ENCODE peak calls at places on chromosomes 5 and 9, in four cellular contexts. E is coronary artery, D is lung, B is neural progenitor cell. S is an unnamed sample.
A peak's percentile ranks its signal among the peaks of the same experiment; 100 is the strongest.

GRCh38 chr5:90472783-90473182 is 1.8 kb downstream of the MBLAC2 start:
- DNase-seq in E (no peak), D (no peak), B (no peak), S (no peak)

GRCh38 chr5:80761176-80761575 is 106.4 kb upstream of the DHFR start:
- DNase-seq in E (no peak), D (no peak), B (peak; percentile 4), S (no peak)

GRCh38 chr5:150904479-150905311 is at the start of gene ZNF300:
- DNase-seq in E (peak; percentile 86), D (peak; percentile 79), B (peak; percentile 91), S (peak; percentile 85)

GRCh38 chr5:149732500-149733128 is 2.5 kb downstream of the PPARGC1B start:
- DNase-seq in E (no peak), D (no peak), B (peak; percentile 58), S (no peak)

GRCh38 chr5:174453690-174454089 is 270.7 kb upstream of the MSX2 start:
- DNase-seq in E (no peak), D (no peak), B (no peak), S (no peak)

GRCh38 chr5:168771698-168772097 is 192.5 kb upstream of the PANK3 start:
- DNase-seq in E (no peak), D (no peak), B (no peak), S (no peak)

GRCh38 chr9:113523421-113524141 is 60.1 kb downstream of the RGS3 start:
- DNase-seq in E (no peak), D (peak; percentile 60), B (no peak), S (peak; percentile 31)

GRCh38 chr9:20630241-20630943 is 8.1 kb upstream of the MLLT3 start:
- DNase-seq in E (no peak), D (no peak), B (no peak), S (no peak)

GRCh38 chr9:2720179-2720654 is 2.9 kb downstream of the KCNV2 start:
- DNase-seq in E (no peak), D (no peak), B (no peak), S (no peak)

GRCh38 chr9:132044176-132044880 is 35.3 kb downstream of the MED27 start:
- DNase-seq in E (no peak), D (no peak), B (no peak), S (no peak)

GRCh38 chr5:55621218-55621617 is 86.5 kb upstream of the PLPP1 start:
- DNase-seq in E (no peak), D (no peak), B (no peak), S (no peak)

GRCh38 chr5:170056561-170057267 is 49.0 kb upstream of the FOXI1 start:
- DNase-seq in E (no peak), D (no peak), B (no peak), S (no peak)

GRCh38 chr5:16791036-16791705 is 144.9 kb downstream of the MYO10 start:
- DNase-seq in E (no peak), D (no peak), B (peak; percentile 59), S (no peak)

GRCh38 chr9:91207481-91207888 is 154.2 kb downstream of the AUH start:
- DNase-seq in E (no peak), D (no peak), B (no peak), S (peak; percentile 69)

GRCh38 chr5:122366501-122366900 is 54.5 kb downstream of the SNCAIP start:
- DNase-seq in E (no peak), D (no peak), B (no peak), S (no peak)

GRCh38 chr5:103667068-103667467 is 104.5 kb upstream of the NUDT12 start:
- DNase-seq in E (no peak), D (no peak), B (no peak), S (peak; percentile 24)

GRCh38 chr5:142117579-142118420 is 9.2 kb downstream of the NDFIP1 start:
- DNase-seq in E (no peak), D (no peak), B (no peak), S (no peak)

GRCh38 chr5:138018844-138019243 is 14.0 kb downstream of the FAM13B start:
- DNase-seq in E (no peak), D (no peak), B (no peak), S (no peak)

GRCh38 chr5:170633235-170634041 is 129.6 kb downstream of the KCNIP1 start:
- DNase-seq in E (peak; percentile 81), D (peak; percentile 59), B (peak; percentile 75), S (peak; percentile 51)

GRCh38 chr5:56819027-56819881 is 3.9 kb downstream of the MAP3K1 start:
- DNase-seq in E (no peak), D (no peak), B (no peak), S (no peak)

GRCh38 chr5:143542798-143543144 is 139.3 kb upstream of the NR3C1 start:
- DNase-seq in E (no peak), D (no peak), B (no peak), S (no peak)

GRCh38 chr9:17531642-17532254 is 47.1 kb upstream of the SH3GL2 start:
- DNase-seq in E (no peak), D (no peak), B (peak; percentile 65), S (peak; percentile 13)

GRCh38 chr9:101706261-101706798 is 32.1 kb downstream of the GRIN3A start:
- DNase-seq in E (no peak), D (no peak), B (no peak), S (no peak)

GRCh38 chr5:178288373-178289368 is 56.1 kb upstream of the PHYKPL start:
- DNase-seq in E (no peak), D (no peak), B (peak; percentile 54), S (no peak)

GRCh38 chr5:126868961-126869451 is 92.1 kb downstream of the LMNB1 start:
- DNase-seq in E (no peak), D (no peak), B (peak; percentile 78), S (no peak)

GRCh38 chr5:34008721-34009120 is 871 bp upstream of the AMACR start:
- DNase-seq in E (no peak), D (no peak), B (no peak), S (no peak)

DNA sequence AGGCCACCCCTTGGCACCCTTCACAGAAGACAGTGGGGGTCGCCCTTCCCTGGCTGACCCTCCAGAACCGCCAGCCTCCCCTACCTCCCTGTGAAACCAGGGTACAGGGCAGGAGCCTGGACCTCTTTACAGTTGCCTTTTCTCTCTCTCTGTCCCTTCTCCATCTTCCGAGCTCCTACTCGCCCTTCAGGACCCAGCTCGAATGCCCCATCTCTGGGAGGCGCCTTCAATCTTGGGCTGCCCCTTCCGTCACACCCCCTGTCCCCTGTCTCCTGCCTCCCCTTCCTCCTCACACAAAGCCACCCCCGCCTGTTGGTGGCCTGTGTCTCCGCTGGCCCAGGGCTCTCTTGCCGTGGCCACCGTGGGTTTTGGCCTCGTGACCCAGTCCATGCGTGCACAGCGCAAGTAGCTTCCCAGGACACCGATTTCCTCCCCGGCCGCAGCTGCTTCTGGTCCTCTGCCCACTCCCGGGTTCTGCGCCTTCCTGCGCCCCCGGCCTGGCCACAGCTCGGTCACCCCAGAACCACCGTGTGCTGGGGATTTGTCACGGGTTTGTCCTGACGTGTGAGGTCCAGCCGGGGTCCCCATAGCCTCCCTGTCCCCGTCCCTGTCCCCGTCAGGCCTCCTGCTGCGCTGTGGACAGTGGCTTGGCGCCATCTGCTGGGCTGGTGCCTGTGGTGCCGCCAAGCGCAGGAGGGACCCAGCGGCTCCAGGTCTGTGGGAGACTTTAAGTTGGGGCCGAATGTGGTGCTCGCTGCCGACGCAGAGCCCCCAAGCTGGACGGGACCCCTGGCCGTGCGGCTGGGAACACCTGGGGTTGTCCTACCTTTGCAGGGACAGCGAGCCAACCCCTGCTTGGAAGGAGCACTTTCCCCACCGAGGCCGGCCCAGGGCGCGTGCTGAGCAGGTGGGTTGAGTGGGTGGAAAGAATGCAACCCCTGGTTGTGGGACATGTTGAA is 4.0 kb upstream of the TMEM250 start:
- DNase-seq in E (no peak), D (peak; percentile 80), B (peak; percentile 89), S (no peak)
- H3K4me3 ChIP-seq in E (peak overlapping the region; percentile 46), D (no peak overlapping the region), B (no peak overlapping the region), S (no peak overlapping the region)

GRCh38 chr5:108564441-108564840 is 182.5 kb upstream of the FBXL17 start:
- DNase-seq in E (no peak), D (no peak), B (no peak), S (no peak)
- H3K4me3 ChIP-seq in E (no peak overlapping the region), D (no peak overlapping the region), B (no peak overlapping the region), S (no peak overlapping the region)

GRCh38 chr5:179823937-179824744 is 3.4 kb downstream of the SQSTM1 start:
- DNase-seq in E (no peak), D (no peak), B (no peak), S (no peak)
- H3K4me3 ChIP-seq in E (peak overlapping the region; percentile 49), D (no peak overlapping the region), B (no peak overlapping the region), S (no peak overlapping the region)

GRCh38 chr5:67015577-67016290 is 180.9 kb downstream of the CD180 start:
- DNase-seq in E (no peak), D (no peak), B (no peak), S (no peak)
- H3K4me3 ChIP-seq in E (peak overlapping the region; percentile 65), D (no peak overlapping the region), B (no peak overlapping the region), S (peak overlapping the region; percentile 5)

DNA sequence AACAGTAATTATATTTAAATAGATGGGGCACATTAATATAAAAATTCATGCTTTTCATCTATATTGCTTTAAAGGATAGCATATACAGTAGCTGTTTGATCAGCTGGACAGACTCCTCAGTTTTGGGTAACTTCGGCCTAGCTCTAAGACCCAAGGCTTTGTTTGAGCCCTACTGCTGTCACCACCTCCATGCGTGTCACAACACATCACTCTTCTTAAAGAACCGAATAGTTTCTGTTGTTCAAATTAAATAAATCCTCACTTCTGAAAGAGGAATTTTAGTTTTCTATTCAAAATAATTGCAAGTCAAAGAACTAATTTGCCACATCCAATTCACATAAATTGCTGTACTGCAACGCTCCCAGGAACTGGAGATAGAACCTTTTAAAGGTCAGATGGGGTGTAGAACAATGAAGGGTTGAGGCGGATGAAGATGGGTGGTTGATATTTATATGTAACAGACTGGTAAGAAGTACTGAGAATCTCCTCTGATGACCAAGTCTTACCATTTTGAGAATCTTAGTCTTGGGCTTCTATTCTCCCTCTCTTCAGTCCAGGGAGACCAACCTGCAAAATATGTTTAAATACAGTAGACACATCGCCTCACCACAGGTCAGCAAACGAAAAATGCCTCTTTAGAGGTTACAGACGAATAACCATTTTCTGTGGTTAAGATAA is 1.6 kb downstream of the NREP start:
- DNase-seq in E (no peak), D (no peak), B (no peak), S (no peak)
- H3K4me3 ChIP-seq in E (peak overlapping the region; percentile 75), D (no peak overlapping the region), B (peak overlapping the region; percentile 99), S (peak overlapping the region; percentile 83)

GRCh38 chr9:136711751-136712689 is at the start of gene DIPK1B:
- DNase-seq in E (no peak), D (no peak), B (peak; percentile 90), S (no peak)
- H3K4me3 ChIP-seq in E (peak within 1 kb of the TSS; percentile 64), D (peak within 1 kb of the TSS; percentile 16), B (peak within 1 kb of the TSS; percentile 99), S (peak within 1 kb of the TSS; percentile 53)

DNA sequence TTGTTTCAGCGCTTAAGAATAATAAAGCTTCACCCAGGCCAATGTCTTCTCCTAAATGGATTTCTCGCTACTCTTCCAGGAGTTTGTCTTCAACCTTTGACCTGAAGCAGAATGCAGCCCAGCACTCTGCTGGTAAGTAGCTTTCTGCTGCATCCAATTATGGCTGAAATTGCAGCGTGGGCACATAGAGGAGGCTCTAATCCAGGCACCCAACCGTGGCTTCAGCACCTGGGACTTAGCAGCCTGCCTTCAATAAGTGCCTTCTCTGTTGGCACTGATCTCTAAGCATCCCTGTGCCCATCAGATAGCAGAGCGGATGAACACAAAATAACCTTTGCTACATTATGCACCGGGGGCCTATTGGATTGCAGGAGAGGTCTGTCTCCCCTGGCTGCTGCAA is 105.2 kb downstream of the TRIM32 start:
- DNase-seq in E (no peak), D (no peak), B (peak; percentile 79), S (no peak)
- H3K4me3 ChIP-seq in E (no peak overlapping the region), D (no peak overlapping the region), B (no peak overlapping the region), S (no peak overlapping the region)

S was measured in skeletal muscle cell.